ENCODE peak calls at places on chromosomes 12 and 14, in eight cellular contexts. One of them, this sample, is unnamed.

GRCh38 chr14:51715250-51715649 is 63.5 kb downstream of the FRMD6 start:
- DNase-seq in BE2C: no peak
- DNase-seq in tibial nerve: no peak
- DNase-seq in omental fat pad: no peak
- DNase-seq in esophagus squamous epithelium: no peak
- DNase-seq in psoas muscle: no peak
- DNase-seq in heart right ventricle: no peak
- DNase-seq in GM10248: no peak
- DNase-seq in this sample: no peak

GRCh38 chr12:124734224-124734788 is 129.4 kb downstream of the SCARB1 start:
- DNase-seq in BE2C: no peak
- DNase-seq in omental fat pad: no peak
- DNase-seq in GM10248: no peak
- DNase-seq in tibial nerve: peak
- DNase-seq in heart right ventricle: no peak
- DNase-seq in esophagus squamous epithelium: no peak
- DNase-seq in psoas muscle: no peak
- DNase-seq in this sample: no peak

GRCh38 chr14:32567543-32568384 is 238.7 kb downstream of the AKAP6 start:
- DNase-seq in GM10248: no peak
- DNase-seq in heart right ventricle: no peak
- DNase-seq in tibial nerve: no peak
- DNase-seq in BE2C: no peak
- DNase-seq in omental fat pad: no peak
- DNase-seq in esophagus squamous epithelium: no peak
- DNase-seq in psoas muscle: no peak
- DNase-seq in this sample: no peak

GRCh38 chr14:105092124-105092911 is 27.1 kb upstream of the GPR132 start:
- DNase-seq in tibial nerve: no peak
- DNase-seq in esophagus squamous epithelium: no peak
- DNase-seq in omental fat pad: no peak
- DNase-seq in psoas muscle: no peak
- DNase-seq in heart right ventricle: no peak
- DNase-seq in BE2C: peak
- DNase-seq in GM10248: peak
- DNase-seq in this sample: no peak

GRCh38 chr14:68392393-68393085 is 400.3 kb downstream of the ZFP36L1 start:
- DNase-seq in esophagus squamous epithelium: no peak
- DNase-seq in BE2C: no peak
- DNase-seq in tibial nerve: peak
- DNase-seq in omental fat pad: no peak
- DNase-seq in GM10248: no peak
- DNase-seq in heart right ventricle: peak
- DNase-seq in psoas muscle: peak
- DNase-seq in this sample: no peak

GRCh38 chr14:80084196-80084595 is 127.1 kb downstream of the DIO2 start:
- DNase-seq in esophagus squamous epithelium: no peak
- DNase-seq in omental fat pad: no peak
- DNase-seq in psoas muscle: no peak
- DNase-seq in BE2C: no peak
- DNase-seq in tibial nerve: no peak
- DNase-seq in heart right ventricle: no peak
- DNase-seq in GM10248: no peak
- DNase-seq in this sample: no peak

GRCh38 chr12:51751657-51752056 is 96.9 kb downstream of the FIGNL2 start:
- DNase-seq in omental fat pad: no peak
- DNase-seq in heart right ventricle: peak
- DNase-seq in esophagus squamous epithelium: no peak
- DNase-seq in GM10248: no peak
- DNase-seq in tibial nerve: peak
- DNase-seq in BE2C: no peak
- DNase-seq in psoas muscle: no peak
- DNase-seq in this sample: no peak

GRCh38 chr14:75401356-75401755 is 26.5 kb upstream of the JDP2 start:
- DNase-seq in esophagus squamous epithelium: no peak
- DNase-seq in omental fat pad: no peak
- DNase-seq in heart right ventricle: peak
- DNase-seq in psoas muscle: peak
- DNase-seq in BE2C: no peak
- DNase-seq in GM10248: no peak
- DNase-seq in tibial nerve: peak
- DNase-seq in this sample: no peak

GRCh38 chr14:73731111-73731510 is 16.9 kb upstream of the PNMA1 start:
- DNase-seq in GM10248: no peak
- DNase-seq in omental fat pad: peak
- DNase-seq in psoas muscle: no peak
- DNase-seq in BE2C: no peak
- DNase-seq in tibial nerve: no peak
- DNase-seq in heart right ventricle: no peak
- DNase-seq in esophagus squamous epithelium: no peak
- DNase-seq in this sample: no peak

GRCh38 chr14:38201137-38201828 is 6.4 kb upstream of the SSTR1 start:
- DNase-seq in BE2C: no peak
- DNase-seq in omental fat pad: no peak
- DNase-seq in esophagus squamous epithelium: no peak
- DNase-seq in GM10248: no peak
- DNase-seq in heart right ventricle: no peak
- DNase-seq in psoas muscle: no peak
- DNase-seq in tibial nerve: no peak
- DNase-seq in this sample: no peak

GRCh38 chr12:76470028-76470939 is 89.3 kb downstream of the OSBPL8 start:
- DNase-seq in esophagus squamous epithelium: no peak
- DNase-seq in BE2C: no peak
- DNase-seq in psoas muscle: no peak
- DNase-seq in heart right ventricle: peak
- DNase-seq in omental fat pad: no peak
- DNase-seq in tibial nerve: no peak
- DNase-seq in GM10248: peak
- DNase-seq in this sample: no peak

GRCh38 chr14:79856357-79856756 is 354.9 kb downstream of the DIO2 start:
- DNase-seq in GM10248: no peak
- DNase-seq in esophagus squamous epithelium: no peak
- DNase-seq in psoas muscle: no peak
- DNase-seq in heart right ventricle: no peak
- DNase-seq in omental fat pad: no peak
- DNase-seq in tibial nerve: no peak
- DNase-seq in BE2C: no peak
- DNase-seq in this sample: no peak

GRCh38 chr12:130142736-130143135 is 19.5 kb upstream of the FZD10 start:
- DNase-seq in heart right ventricle: no peak
- DNase-seq in omental fat pad: no peak
- DNase-seq in psoas muscle: no peak
- DNase-seq in BE2C: no peak
- DNase-seq in tibial nerve: no peak
- DNase-seq in esophagus squamous epithelium: no peak
- DNase-seq in GM10248: no peak
- DNase-seq in this sample: no peak

GRCh38 chr12:22029991-22030390 is 16.0 kb upstream of the CMAS start:
- DNase-seq in GM10248: no peak
- DNase-seq in omental fat pad: no peak
- DNase-seq in heart right ventricle: no peak
- DNase-seq in BE2C: peak
- DNase-seq in esophagus squamous epithelium: no peak
- DNase-seq in tibial nerve: no peak
- DNase-seq in psoas muscle: no peak
- DNase-seq in this sample: no peak

GRCh38 chr14:90140298-90140955 is 78.6 kb downstream of the KCNK13 start:
- DNase-seq in heart right ventricle: no peak
- DNase-seq in esophagus squamous epithelium: no peak
- DNase-seq in tibial nerve: no peak
- DNase-seq in omental fat pad: no peak
- DNase-seq in psoas muscle: no peak
- DNase-seq in BE2C: no peak
- DNase-seq in GM10248: no peak
- DNase-seq in this sample: no peak

GRCh38 chr14:101473795-101474562 is 87.3 kb upstream of the DIO3 start:
- DNase-seq in heart right ventricle: no peak
- DNase-seq in omental fat pad: peak
- DNase-seq in psoas muscle: no peak
- DNase-seq in GM10248: no peak
- DNase-seq in tibial nerve: no peak
- DNase-seq in BE2C: no peak
- DNase-seq in esophagus squamous epithelium: no peak
- DNase-seq in this sample: peak

GRCh38 chr12:119500209-119500608 is 93.4 kb upstream of the TMEM233 start:
- DNase-seq in tibial nerve: no peak
- DNase-seq in esophagus squamous epithelium: no peak
- DNase-seq in psoas muscle: no peak
- DNase-seq in omental fat pad: no peak
- DNase-seq in heart right ventricle: no peak
- DNase-seq in BE2C: no peak
- DNase-seq in GM10248: no peak
- DNase-seq in this sample: no peak

GRCh38 chr12:92718483-92718985 is 15.7 kb downstream of the PLEKHG7 start:
- DNase-seq in psoas muscle: no peak
- DNase-seq in tibial nerve: no peak
- DNase-seq in BE2C: no peak
- DNase-seq in GM10248: no peak
- DNase-seq in esophagus squamous epithelium: no peak
- DNase-seq in heart right ventricle: no peak
- DNase-seq in omental fat pad: no peak
- DNase-seq in this sample: no peak

GRCh38 chr12:92721130-92721529 is 18.3 kb downstream of the PLEKHG7 start:
- DNase-seq in tibial nerve: no peak
- DNase-seq in omental fat pad: no peak
- DNase-seq in psoas muscle: no peak
- DNase-seq in heart right ventricle: no peak
- DNase-seq in esophagus squamous epithelium: no peak
- DNase-seq in GM10248: no peak
- DNase-seq in BE2C: no peak
- DNase-seq in this sample: no peak

GRCh38 chr12:92719674-92720073 is 16.9 kb downstream of the PLEKHG7 start:
- DNase-seq in GM10248: no peak
- DNase-seq in esophagus squamous epithelium: no peak
- DNase-seq in psoas muscle: peak
- DNase-seq in omental fat pad: no peak
- DNase-seq in heart right ventricle: no peak
- DNase-seq in BE2C: no peak
- DNase-seq in tibial nerve: no peak
- DNase-seq in this sample: no peak

GRCh38 chr12:92715625-92716024 is 12.8 kb downstream of the PLEKHG7 start:
- DNase-seq in esophagus squamous epithelium: no peak
- DNase-seq in heart right ventricle: no peak
- DNase-seq in omental fat pad: no peak
- DNase-seq in BE2C: no peak
- DNase-seq in GM10248: no peak
- DNase-seq in psoas muscle: no peak
- DNase-seq in tibial nerve: no peak
- DNase-seq in this sample: no peak

GRCh38 chr12:92717202-92717601 is 14.4 kb downstream of the PLEKHG7 start:
- DNase-seq in tibial nerve: peak
- DNase-seq in omental fat pad: no peak
- DNase-seq in BE2C: no peak
- DNase-seq in esophagus squamous epithelium: no peak
- DNase-seq in GM10248: no peak
- DNase-seq in psoas muscle: no peak
- DNase-seq in heart right ventricle: no peak
- DNase-seq in this sample: no peak
- TF ChIP-seq CTCF in tibial nerve: peak
- TF ChIP-seq CTCF in omental fat pad: no peak
- TF ChIP-seq CTCF in BE2C: peak
- TF ChIP-seq CTCF in esophagus squamous epithelium: no peak
- TF ChIP-seq CTCF in GM10248: peak
- TF ChIP-seq CTCF in psoas muscle: peak
- TF ChIP-seq CTCF in heart right ventricle: peak
- TF ChIP-seq CTCF in this sample: peak

DNA sequence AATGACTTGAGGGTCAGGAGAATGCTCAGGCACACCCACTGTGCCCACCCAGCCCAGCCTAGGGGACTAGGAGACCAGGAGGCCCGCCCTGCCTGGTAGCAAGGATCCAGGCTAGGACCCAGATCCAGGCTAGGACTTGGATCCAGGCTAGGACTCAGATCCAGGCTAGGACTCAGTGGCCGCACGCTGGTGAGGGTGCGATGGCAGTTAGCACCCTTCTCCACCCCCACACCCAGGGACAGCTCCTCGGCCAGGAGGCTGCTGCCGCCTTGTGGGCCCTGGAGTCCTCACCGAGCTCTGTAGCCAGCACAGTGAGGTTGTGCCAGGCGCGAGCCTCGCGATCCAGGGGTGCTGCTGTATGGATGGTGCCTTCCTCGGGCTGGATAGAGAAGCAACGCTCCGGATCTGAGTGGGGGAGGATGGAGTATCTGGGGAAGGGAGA is 5.1 kb downstream of the CDH24 start:
- DNase-seq in omental fat pad: no peak
- DNase-seq in BE2C: peak
- DNase-seq in psoas muscle: no peak
- DNase-seq in heart right ventricle: no peak
- DNase-seq in esophagus squamous epithelium: no peak
- DNase-seq in GM10248: no peak
- DNase-seq in tibial nerve: no peak
- DNase-seq in this sample: no peak
- TF ChIP-seq CTCF in omental fat pad: no peak
- TF ChIP-seq CTCF in BE2C: peak
- TF ChIP-seq CTCF in psoas muscle: no peak
- TF ChIP-seq CTCF in heart right ventricle: peak
- TF ChIP-seq CTCF in esophagus squamous epithelium: peak
- TF ChIP-seq CTCF in GM10248: no peak
- TF ChIP-seq CTCF in tibial nerve: no peak
- TF ChIP-seq CTCF in this sample: no peak

DNA sequence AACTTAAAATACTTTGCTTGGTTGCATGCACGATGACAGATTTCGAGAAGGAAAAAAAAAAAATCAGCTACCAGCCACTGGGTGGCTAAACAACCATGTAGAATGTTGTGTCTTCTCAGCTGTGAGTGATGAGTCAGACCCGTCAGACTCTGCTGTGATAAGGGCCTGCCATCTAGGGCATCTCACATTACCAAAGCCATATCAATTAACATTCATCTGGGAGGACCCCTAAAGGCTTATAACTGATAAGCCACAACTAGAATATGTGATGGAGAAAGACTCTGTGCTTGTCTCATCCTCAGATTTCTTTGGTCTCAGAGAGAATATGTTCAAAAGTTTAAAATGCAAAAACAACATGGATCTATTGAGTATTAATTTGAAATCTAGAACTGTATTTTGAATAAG is 111.5 kb downstream of the PAX9 start:
- DNase-seq in tibial nerve: no peak
- DNase-seq in omental fat pad: no peak
- DNase-seq in psoas muscle: no peak
- DNase-seq in esophagus squamous epithelium: no peak
- DNase-seq in BE2C: no peak
- DNase-seq in GM10248: no peak
- DNase-seq in heart right ventricle: no peak
- DNase-seq in this sample: no peak
- TF ChIP-seq CTCF in tibial nerve: no peak
- TF ChIP-seq CTCF in omental fat pad: no peak
- TF ChIP-seq CTCF in psoas muscle: no peak
- TF ChIP-seq CTCF in esophagus squamous epithelium: peak
- TF ChIP-seq CTCF in BE2C: no peak
- TF ChIP-seq CTCF in GM10248: no peak
- TF ChIP-seq CTCF in heart right ventricle: no peak
- TF ChIP-seq CTCF in this sample: no peak

DNA sequence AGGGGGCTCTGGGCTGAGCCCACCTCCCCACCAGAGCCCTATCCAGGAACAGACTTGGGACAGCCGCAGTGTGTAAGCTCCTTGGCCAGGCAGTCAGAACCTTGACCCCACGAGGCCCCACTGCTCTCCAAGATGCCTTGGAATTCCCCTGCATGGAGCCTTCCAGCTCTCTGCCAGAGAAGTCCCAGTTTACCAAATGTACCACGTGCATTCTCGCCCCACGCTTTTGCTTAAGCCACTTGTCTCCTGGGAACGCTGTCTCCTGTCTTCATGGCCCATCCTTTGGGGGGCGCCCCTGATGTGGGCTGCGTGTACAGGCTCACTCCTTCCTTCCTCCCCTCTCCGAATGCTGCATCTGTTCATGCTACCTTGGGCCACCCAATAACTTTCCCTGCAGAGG is 7.9 kb downstream of the FAIM2 start:
- DNase-seq in esophagus squamous epithelium: no peak
- DNase-seq in GM10248: no peak
- DNase-seq in tibial nerve: no peak
- DNase-seq in psoas muscle: no peak
- DNase-seq in heart right ventricle: no peak
- DNase-seq in BE2C: no peak
- DNase-seq in omental fat pad: no peak
- DNase-seq in this sample: no peak
- TF ChIP-seq CTCF in esophagus squamous epithelium: no peak
- TF ChIP-seq CTCF in GM10248: no peak
- TF ChIP-seq CTCF in tibial nerve: no peak
- TF ChIP-seq CTCF in psoas muscle: no peak
- TF ChIP-seq CTCF in heart right ventricle: no peak
- TF ChIP-seq CTCF in BE2C: no peak
- TF ChIP-seq CTCF in omental fat pad: no peak
- TF ChIP-seq CTCF in this sample: no peak